ENCODE peak calls at places on chromosomes 11 and 22, in seven cellular contexts. M, G, Q, I, F, R and H are unnamed samples.

GRCh38 chr22:31789803-31790202 is 36.0 kb downstream of the DEPDC5 start:
- DNase-seq in Q (no peak), R (no peak), F (no peak), M (no peak), I (no peak), G (no peak), H (no peak)

GRCh38 chr22:21939392-21940319 is 13.0 kb downstream of the PPM1F start:
- DNase-seq in I (no peak), M (no peak), G (no peak), Q (peak), F (no peak), R (no peak), H (no peak)

GRCh38 chr22:33657670-33658069 is 262.6 kb downstream of the LARGE1 start:
- DNase-seq in M (no peak), R (no peak), Q (no peak), G (no peak), F (no peak), I (no peak), H (no peak)

GRCh38 chr11:106133529-106133928 is 56.1 kb downstream of the AASDHPPT start:
- DNase-seq in Q (peak), G (no peak), M (no peak), F (peak), R (no peak), I (no peak), H (no peak)

GRCh38 chr11:133681901-133682300 is 149.6 kb upstream of the OPCML start:
- DNase-seq in I (no peak), R (peak), Q (no peak), F (peak), G (no peak), M (peak), H (no peak)

GRCh38 chr22:32539631-32540449 is 65.2 kb downstream of the FBXO7 start:
- DNase-seq in Q (no peak), G (no peak), F (peak), R (no peak), M (no peak), I (no peak), H (peak)

GRCh38 chr11:58301576-58301975 is 33.5 kb upstream of the OR10W1 start:
- DNase-seq in I (no peak), G (peak), F (no peak), M (no peak), R (no peak), Q (no peak), H (no peak)

GRCh38 chr22:27630754-27631153 is 170.8 kb downstream of the MN1 start:
- DNase-seq in Q (no peak), G (no peak), R (peak), I (no peak), F (peak), M (peak), H (no peak)

GRCh38 chr11:12433571-12434061 is 56.2 kb downstream of the PARVA start:
- DNase-seq in Q (peak), M (no peak), R (no peak), G (peak), F (no peak), I (no peak), H (peak)

GRCh38 chr22:23109079-23109347 is 32.8 kb downstream of the RSPH14 start:
- DNase-seq in F (no peak), Q (no peak), R (no peak), M (no peak), G (no peak), I (no peak), H (no peak)

GRCh38 chr11:122144752-122145151 is 28.7 kb upstream of the BLID start:
- DNase-seq in F (no peak), I (no peak), Q (no peak), G (no peak), M (no peak), R (no peak), H (no peak)

GRCh38 chr22:17536269-17536668 is 27.0 kb upstream of the SLC25A18 start:
- DNase-seq in I (no peak), R (no peak), Q (no peak), M (no peak), F (no peak), G (no peak), H (no peak)

GRCh38 chr11:75439026-75439425 is 6.0 kb upstream of the KLHL35 start:
- DNase-seq in I (no peak), M (no peak), G (no peak), F (no peak), R (no peak), Q (no peak), H (no peak)

GRCh38 chr11:75558939-75559843 is 2.9 kb upstream of the SERPINH1 start:
- DNase-seq in G (peak), M (no peak), F (peak), Q (no peak), R (no peak), I (no peak), H (peak)

DNA sequence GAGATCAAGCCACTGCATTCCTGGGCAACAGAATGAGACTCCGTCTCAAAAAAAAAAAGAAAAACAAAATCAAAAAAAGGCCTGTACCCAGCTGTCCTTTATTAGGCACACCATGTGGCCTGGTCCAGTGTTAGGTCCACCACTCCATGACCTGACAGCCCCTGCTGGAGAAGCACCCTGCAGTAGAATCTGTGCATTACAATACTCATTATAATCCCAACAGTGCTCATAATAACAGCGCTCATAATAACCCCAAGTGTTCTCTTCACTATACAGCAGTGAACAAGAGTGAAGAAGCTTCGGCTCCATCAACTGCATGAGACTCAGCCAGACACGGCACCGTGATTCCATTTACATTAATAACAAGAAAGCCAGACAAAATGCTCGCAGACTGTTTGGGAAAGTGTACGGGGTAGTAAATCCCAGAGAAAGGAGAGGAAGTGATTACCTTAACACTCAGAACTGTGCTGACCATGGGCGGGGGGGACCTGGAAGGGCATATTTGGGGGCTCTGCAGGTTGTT is 8.9 kb upstream of the EHD1 start:
- DNase-seq in Q (no peak), G (no peak), M (no peak), F (no peak), I (no peak), R (no peak), H (no peak)
- H3K9ac ChIP-seq in Q (no peak), G (no peak), M (no peak), F (no peak), I (no peak), R (no peak), H (peak)

DNA sequence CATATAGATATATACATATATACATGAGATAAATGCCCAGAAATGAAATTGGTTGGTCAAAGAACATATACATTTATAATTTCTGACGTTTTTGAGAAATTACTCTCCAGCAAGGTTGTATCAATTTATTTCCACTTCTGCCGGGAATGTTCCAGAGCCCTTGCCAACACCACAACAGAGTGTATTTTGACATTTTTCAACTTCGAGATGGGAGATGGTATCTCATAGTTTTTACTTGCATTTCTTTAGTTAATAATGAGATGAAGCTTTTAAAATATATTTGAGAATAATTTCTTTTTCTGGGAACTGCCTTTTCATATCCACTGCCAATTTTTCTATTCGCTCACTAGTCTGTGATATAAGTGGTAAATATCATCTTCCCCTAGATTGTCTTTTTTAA is 19.3 kb upstream of the CLMP start:
- DNase-seq in Q (no peak), G (no peak), I (no peak), R (no peak), M (no peak), F (no peak), H (no peak)
- H3K18ac ChIP-seq in Q (no peak), G (no peak), I (no peak), R (no peak), M (no peak), F (no peak), H (no peak)

DNA sequence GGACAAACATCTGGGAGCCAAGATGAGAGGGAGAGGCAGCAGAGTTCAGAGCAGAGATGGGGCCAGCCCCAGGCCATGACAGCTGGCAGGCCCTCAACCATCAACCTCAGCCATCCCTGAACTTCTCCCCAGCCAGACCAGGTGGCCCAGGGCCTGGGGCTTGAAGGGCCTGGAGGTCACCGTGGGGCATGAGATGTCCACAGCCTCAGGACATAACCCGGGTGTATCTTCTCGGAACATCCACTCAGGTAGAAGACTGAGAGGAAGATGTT is 12.4 kb upstream of the SLC39A13 start:
- DNase-seq in M (no peak), I (no peak), G (no peak), R (no peak), Q (no peak), F (no peak), H (no peak)
- H3K9ac ChIP-seq in M (no peak), I (no peak), G (no peak), R (no peak), Q (no peak), F (no peak), H (no peak)

DNA sequence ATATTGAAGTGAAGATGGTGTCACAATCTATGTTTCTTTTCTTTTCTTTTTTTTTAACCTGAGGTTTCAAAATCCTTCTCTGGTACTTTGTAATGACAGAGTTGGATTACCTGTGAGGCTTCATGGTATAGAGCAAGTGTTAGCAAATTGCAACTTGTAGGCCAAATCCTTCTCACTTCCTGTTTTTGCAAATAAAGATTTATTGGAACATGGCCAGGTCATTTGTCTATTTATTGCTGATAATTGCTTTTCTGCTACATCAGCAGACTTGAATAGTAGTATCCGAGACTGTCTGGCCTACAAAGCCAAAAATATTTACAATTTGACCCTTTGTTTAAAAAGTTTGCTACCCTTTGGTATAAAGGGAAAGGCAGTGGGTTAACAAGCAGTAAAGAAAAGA is 1059.4 kb upstream of the CCDC90B start:
- DNase-seq in M (no peak), R (no peak), G (no peak), Q (no peak), F (no peak), I (no peak), H (no peak)
- H3K18ac ChIP-seq in M (no peak), R (no peak), G (no peak), Q (no peak), F (no peak), I (no peak), H (no peak)

DNA sequence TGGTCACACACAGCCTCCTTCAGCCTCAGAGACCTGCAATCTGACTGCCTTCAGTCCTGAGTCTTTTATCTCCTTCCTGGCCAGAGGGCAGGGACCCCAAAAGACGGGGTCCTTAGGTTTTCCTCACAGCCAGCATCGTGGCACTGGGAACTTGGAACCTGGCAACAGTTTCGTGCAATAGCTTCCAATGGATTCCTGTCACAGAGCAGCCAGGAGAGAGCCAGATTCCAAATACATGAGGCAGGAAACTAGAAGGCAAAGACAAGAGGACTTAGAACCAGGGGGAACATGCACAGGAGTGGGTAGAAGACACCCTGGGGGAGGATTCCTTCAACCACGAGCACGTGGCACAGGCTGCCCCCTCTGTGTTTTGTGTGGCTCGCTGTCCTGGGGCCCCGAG is 48.6 kb downstream of the C11orf91 start:
- DNase-seq in R (no peak), I (no peak), Q (peak), M (no peak), G (peak), F (no peak), H (no peak)
- H3K9ac ChIP-seq in R (no peak), I (no peak), Q (no peak), M (no peak), G (no peak), F (no peak), H (no peak)

DNA sequence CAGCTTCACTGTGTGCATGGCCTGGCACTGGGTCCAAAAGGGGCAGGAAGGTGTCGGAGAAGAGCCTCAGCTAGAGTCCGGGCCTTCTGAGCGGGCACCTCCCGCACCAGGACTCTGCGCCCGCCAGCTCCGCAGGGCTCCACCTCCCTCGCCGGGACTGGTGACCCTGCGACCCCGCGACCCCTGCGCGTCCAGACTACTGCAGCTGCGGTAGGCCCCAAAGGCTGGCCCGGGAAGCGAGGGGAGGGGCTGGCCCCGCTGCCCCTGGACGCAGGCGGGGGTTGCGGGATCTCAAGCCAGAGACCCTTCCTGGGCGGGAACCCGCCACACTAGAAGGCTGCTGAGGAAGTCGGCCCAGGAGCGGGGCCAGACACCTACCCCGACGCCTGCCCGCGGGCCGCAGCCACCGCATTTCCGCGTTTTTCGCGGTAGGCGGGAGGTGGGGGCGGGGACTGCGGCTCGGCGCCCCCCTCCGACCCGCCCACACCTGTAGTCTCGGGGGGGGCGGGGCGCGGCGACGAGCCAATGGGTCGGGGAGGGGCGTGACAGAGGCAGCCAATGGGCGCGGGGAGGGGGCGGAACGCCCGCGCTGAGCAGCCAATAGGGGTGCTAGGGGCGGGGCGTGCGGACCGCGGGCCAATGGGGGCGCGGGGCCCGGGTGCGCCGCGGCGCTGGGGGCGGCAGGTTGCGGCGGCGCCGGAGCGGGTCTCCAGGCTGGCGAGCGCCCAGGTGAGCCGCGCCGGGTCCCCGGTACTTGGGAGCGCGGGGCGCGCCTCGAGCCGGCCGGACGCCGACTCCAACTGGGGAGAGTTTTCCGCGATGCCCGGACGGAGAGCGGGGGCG is at the start of the genes LMNTD2 and RASSF7:
- DNase-seq in I (peak), R (peak), Q (peak), F (peak), M (peak), G (peak), H (peak)
- H3K18ac ChIP-seq in I (peak), R (peak), Q (peak), F (peak), M (no peak), G (no peak), H (peak)

GRCh38 chr11:24754406-24754805 is 257.6 kb downstream of the LUZP2 start:
- DNase-seq in Q (no peak), F (no peak), M (no peak), I (no peak), R (no peak), G (peak), H (no peak)
- H3K9ac ChIP-seq in Q (no peak), F (no peak), M (no peak), I (no peak), R (no peak), G (no peak), H (no peak)

DNA sequence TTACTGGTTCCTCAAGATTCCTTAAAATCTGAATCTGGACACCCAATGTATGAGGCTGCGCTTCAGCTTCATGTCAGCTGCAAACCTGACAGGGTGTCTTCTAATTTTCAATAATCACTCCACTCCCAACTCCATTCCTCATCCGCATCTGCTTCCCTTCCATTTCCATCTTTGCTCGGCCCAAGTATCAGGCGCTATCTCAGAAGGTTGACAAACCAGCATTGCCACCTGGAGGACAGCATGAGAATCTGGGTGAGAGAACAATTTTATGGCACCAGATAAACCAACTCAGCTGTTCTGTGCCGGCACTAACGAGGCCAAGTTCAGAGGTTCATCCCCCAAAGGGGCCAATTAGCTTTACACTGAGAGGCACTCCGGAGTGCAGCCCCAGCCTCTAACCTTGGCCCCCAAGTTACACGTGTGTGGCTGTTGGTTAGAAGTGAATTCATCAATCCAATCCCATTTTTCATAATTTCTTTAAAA is 79.1 kb upstream of the LMO2 start:
- DNase-seq in I (peak), G (peak), F (peak), R (peak), Q (peak), M (peak), H (peak)
- H3K18ac ChIP-seq in I (no peak), G (no peak), F (no peak), R (no peak), Q (no peak), M (no peak), H (no peak)

DNA sequence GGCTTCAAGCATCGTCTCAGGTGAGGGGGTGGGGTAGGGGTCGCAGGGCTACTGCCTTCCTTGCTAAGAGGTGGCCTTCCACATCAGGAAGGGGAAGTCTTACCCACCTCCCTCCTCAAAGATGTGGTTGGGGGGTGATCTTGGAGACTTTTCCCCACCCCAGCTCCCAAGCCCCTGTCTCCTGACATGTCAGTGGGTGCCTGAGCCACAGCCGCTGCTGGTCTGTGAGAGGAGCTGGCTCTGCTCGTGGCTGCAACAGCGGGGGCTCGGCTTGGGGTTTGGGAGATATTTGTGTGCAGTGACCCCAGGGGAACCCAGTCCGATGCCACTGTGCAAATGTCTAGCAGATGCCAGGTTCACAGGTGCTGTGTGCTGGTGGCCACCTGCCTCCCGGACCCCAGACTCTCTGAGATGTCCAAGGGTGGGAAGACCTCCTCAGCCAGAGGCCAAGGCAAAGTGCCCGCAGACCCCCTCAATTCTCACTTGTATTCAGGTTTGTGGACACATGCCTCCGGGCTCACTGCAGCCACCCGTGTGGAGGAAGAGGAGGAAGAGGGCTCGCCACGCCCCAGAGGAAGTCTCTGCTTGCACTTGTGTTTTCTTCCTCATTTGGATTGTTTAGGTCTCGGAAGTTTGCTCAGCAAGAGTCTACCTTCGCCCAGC is 1.9 kb downstream of the KCNQ1 start:
- DNase-seq in I (no peak), M (no peak), R (no peak), F (no peak), G (no peak), Q (no peak), H (no peak)
- H3K9ac ChIP-seq in I (no peak), M (no peak), R (no peak), F (no peak), G (no peak), Q (no peak), H (no peak)

GRCh38 chr11:31636983-31637382 is 127.4 kb downstream of the ELP4 start:
- DNase-seq in Q (no peak), R (no peak), G (no peak), I (no peak), F (no peak), M (no peak), H (no peak)

GRCh38 chr11:31645747-31646146 is 136.2 kb downstream of the ELP4 start:
- DNase-seq in M (no peak), Q (peak), G (peak), R (no peak), I (no peak), F (no peak), H (peak)

GRCh38 chr11:31643831-31644230 is 134.3 kb downstream of the ELP4 start:
- DNase-seq in G (peak), I (no peak), R (no peak), F (no peak), M (no peak), Q (no peak), H (no peak)

GRCh38 chr11:31641477-31642062 is 132.0 kb downstream of the ELP4 start:
- DNase-seq in I (peak), R (peak), Q (peak), M (peak), F (peak), G (peak), H (peak)

GRCh38 chr11:31640611-31641010 is 131.0 kb downstream of the ELP4 start:
- DNase-seq in F (peak), Q (no peak), R (no peak), I (no peak), M (no peak), G (no peak), H (no peak)
- H3K18ac ChIP-seq in F (no peak), Q (no peak), R (no peak), I (no peak), M (no peak), G (no peak), H (no peak)